ENCODE peak calls at places on chromosomes 5 and 9, in ten cellular contexts. B is CD8-positive, alpha-beta memory T cell; P is heart left ventricle; V is mesendoderm; E is GM23248; G is heart right ventricle; O is aorta; N is adrenal gland; J is astrocyte; Z is RWPE2. W is an unnamed sample. For H3K4me1, the result is how much of the 10 kb centered on the place peaks cover.

GRCh38 chr5:1292139-1292538 is 2.7 kb downstream of the TERT start:
- DNase-seq in P (no peak), B (no peak), N (no peak), J (no peak), G (no peak), O (no peak), V (no peak), Z (no peak), E (no peak), W (no peak)

GRCh38 chr5:174729075-174729680 is 4.8 kb downstream of the MSX2 start:
- DNase-seq in P (no peak), B (no peak), G (no peak), N (no peak), Z (no peak), O (no peak), E (no peak), V (peak), J (no peak), W (no peak)

GRCh38 chr9:19145881-19146280 is 18.6 kb upstream of the PLIN2 start:
- DNase-seq in J (no peak), B (no peak), V (no peak), N (no peak), G (no peak), E (no peak), Z (no peak), P (no peak), O (no peak), W (no peak)

GRCh38 chr5:58259685-58260152 is 200.2 kb downstream of the PLK2 start:
- DNase-seq in O (no peak), Z (peak), B (no peak), J (peak), V (peak), G (no peak), E (peak), N (no peak), P (no peak), W (no peak)

GRCh38 chr5:10808347-10809212 is 47.5 kb upstream of the DAP start:
- DNase-seq in O (no peak), G (no peak), E (no peak), N (no peak), B (no peak), Z (no peak), P (no peak), V (no peak), J (no peak), W (no peak)

GRCh38 chr9:14240491-14240890 is 73.5 kb downstream of the NFIB start:
- DNase-seq in B (no peak), P (no peak), O (no peak), G (no peak), E (no peak), N (no peak), Z (no peak), V (no peak), J (peak), W (no peak)

GRCh38 chr5:113294341-113295110 is 140.3 kb downstream of the TSSK1B start:
- DNase-seq in P (peak), V (peak), J (peak), E (peak), N (peak), B (peak), O (peak), Z (peak), G (peak), W (peak)

GRCh38 chr5:140312067-140312790 is 9.3 kb upstream of the PFDN1 start:
- DNase-seq in V (peak), G (no peak), B (no peak), J (peak), O (no peak), E (peak), N (peak), Z (no peak), P (peak), W (no peak)

GRCh38 chr9:131773911-131774379 is 34.1 kb upstream of the RAPGEF1 start:
- DNase-seq in Z (no peak), N (no peak), P (peak), G (no peak), B (no peak), O (peak), E (peak), V (peak), J (peak), W (peak)

GRCh38 chr9:120883608-120883996 is 6.6 kb upstream of the PHF19 start:
- DNase-seq in E (no peak), V (no peak), B (no peak), P (no peak), G (no peak), N (no peak), J (no peak), O (no peak), Z (no peak), W (no peak)

GRCh38 chr5:18281947-18282557 is 647.8 kb downstream of the TAF11L14 start:
- DNase-seq in P (no peak), Z (no peak), J (peak), O (no peak), B (no peak), V (peak), G (no peak), E (peak), N (no peak), W (no peak)

GRCh38 chr9:24793711-24794110 is 248.0 kb upstream of the IZUMO3 start:
- DNase-seq in N (no peak), O (no peak), V (no peak), G (no peak), E (no peak), B (no peak), J (no peak), P (no peak), Z (no peak), W (no peak)

GRCh38 chr9:128011071-128011817 is 30.5 kb upstream of the EEIG1 start:
- DNase-seq in J (no peak), Z (no peak), P (peak), N (peak), O (no peak), V (no peak), E (no peak), G (no peak), B (no peak), W (peak)

GRCh38 chr5:78727786-78728761 is 79.5 kb upstream of the LHFPL2 start:
- DNase-seq in O (no peak), N (no peak), Z (no peak), B (no peak), E (no peak), P (no peak), J (no peak), V (no peak), G (no peak), W (no peak)

GRCh38 chr9:13688223-13688989 is 408.9 kb upstream of the MPDZ start:
- DNase-seq in E (no peak), B (no peak), N (no peak), J (no peak), G (no peak), O (no peak), Z (no peak), V (peak), P (no peak), W (no peak)

GRCh38 chr5:43190755-43191603 is 1.0 kb upstream of the NIM1K start:
- DNase-seq in V (peak), G (no peak), E (peak), B (no peak), Z (no peak), O (no peak), N (no peak), P (no peak), J (peak), W (no peak)

GRCh38 chr9:14057347-14058077 is 256.4 kb downstream of the NFIB start:
- DNase-seq in J (no peak), V (peak), B (no peak), Z (no peak), P (no peak), N (peak), O (no peak), E (no peak), G (no peak), W (no peak)

GRCh38 chr9:127796899-127797370 is 5.7 kb upstream of the FPGS start:
- DNase-seq in E (no peak), O (no peak), J (peak), V (no peak), N (no peak), B (no peak), G (no peak), Z (no peak), P (no peak), W (no peak)

GRCh38 chr9:3541206-3541605 is 15.4 kb upstream of the RFX3 start:
- DNase-seq in E (no peak), B (no peak), N (no peak), J (no peak), O (no peak), G (no peak), P (no peak), Z (no peak), V (no peak), W (no peak)

GRCh38 chr9:113999256-114000062 is 78.6 kb downstream of the AMBP start:
- DNase-seq in P (no peak), J (peak), Z (no peak), B (no peak), E (peak), G (no peak), O (peak), V (no peak), N (peak), W (no peak)

GRCh38 chr5:66339896-66340295 is 195.8 kb downstream of the SREK1 start:
- DNase-seq in J (no peak), Z (no peak), V (no peak), P (no peak), N (no peak), O (no peak), E (peak), B (no peak), G (no peak), W (no peak)

GRCh38 chr5:56816546-56817081 is 1.3 kb downstream of the MAP3K1 start:
- DNase-seq in E (peak), J (peak), N (peak), P (peak), O (peak), G (peak), V (peak), Z (peak), B (peak), W (peak)

GRCh38 chr5:8394965-8395364 is 526.0 kb downstream of the MTRR start:
- DNase-seq in N (no peak), V (peak), P (no peak), Z (no peak), O (no peak), G (no peak), J (no peak), B (no peak), E (no peak), W (no peak)

GRCh38 chr9:111926421-111926875 is 29.8 kb downstream of the UGCG start:
- DNase-seq in O (no peak), P (peak), N (peak), J (peak), G (peak), V (no peak), B (peak), E (no peak), Z (no peak), W (no peak)

GRCh38 chr9:89495824-89496555 is 1.9 kb downstream of the SEMA4D start:
- DNase-seq in Z (no peak), P (no peak), V (no peak), G (no peak), J (no peak), E (no peak), B (no peak), O (no peak), N (no peak), W (peak)

GRCh38 chr5:76544268-76544926 is 78.8 kb downstream of the F2RL2 start:
- DNase-seq in V (peak), N (peak), J (peak), B (peak), Z (no peak), G (no peak), P (no peak), O (no peak), E (peak), W (no peak)

GRCh38 chr9:95250462-95251058 is 66.9 kb downstream of the FANCC start:
- DNase-seq in V (no peak), O (no peak), J (no peak), E (no peak), N (no peak), G (no peak), P (no peak), Z (no peak), B (no peak), W (no peak)

GRCh38 chr5:98069876-98070512 is 703.5 kb upstream of the RGMB start:
- DNase-seq in V (no peak), O (no peak), Z (no peak), N (no peak), G (no peak), E (peak), P (no peak), B (no peak), J (peak), W (no peak)

GRCh38 chr5:131270809-131271208 is 7.0 kb downstream of the CDC42SE2 start:
- DNase-seq in P (no peak), V (peak), G (no peak), B (no peak), J (peak), E (peak), O (no peak), N (no peak), Z (no peak), W (no peak)

GRCh38 chr9:136244116-136244775 is 1.4 kb downstream of the QSOX2 start:
- DNase-seq in Z (no peak), G (no peak), B (no peak), P (no peak), E (no peak), V (no peak), J (peak), O (no peak), N (no peak), W (no peak)

GRCh38 chr9:131361202-131361833 is 32.6 kb upstream of the PRRC2B start:
- DNase-seq in Z (no peak), V (no peak), G (no peak), E (no peak), J (peak), N (no peak), P (no peak), O (peak), B (no peak), W (no peak)

GRCh38 chr5:159469496-159470370 is 139.4 kb upstream of the IL12B start:
- DNase-seq in G (no peak), V (no peak), Z (no peak), O (no peak), B (no peak), N (no peak), J (no peak), P (no peak), E (peak), W (no peak)

GRCh38 chr5:128035689-128036088 is 47.9 kb upstream of the SLC12A2 start:
- DNase-seq in E (no peak), N (no peak), V (no peak), B (no peak), O (no peak), P (no peak), J (no peak), Z (no peak), G (no peak), W (no peak)

GRCh38 chr9:16622541-16622940 is 247.9 kb downstream of the BNC2 start:
- DNase-seq in Z (no peak), B (no peak), P (no peak), O (no peak), E (no peak), G (no peak), V (no peak), J (no peak), N (no peak), W (no peak)

GRCh38 chr9:122498883-122499288 is 11.7 kb upstream of the OR1J2 start:
- DNase-seq in O (no peak), N (peak), V (peak), J (peak), P (no peak), E (peak), G (no peak), B (no peak), Z (no peak), W (no peak)

GRCh38 chr5:73617510-73618279 is 8.3 kb upstream of the ARHGEF28 start:
- DNase-seq in J (peak), Z (no peak), B (no peak), O (no peak), G (no peak), V (no peak), P (no peak), E (peak), N (peak), W (no peak)

GRCh38 chr5:74042559-74043357 is 416.8 kb downstream of the ARHGEF28 start:
- DNase-seq in E (peak), P (no peak), O (no peak), V (peak), N (no peak), B (no peak), G (no peak), J (peak), Z (peak), W (no peak)

GRCh38 chr5:124663101-124663506 is 83.3 kb downstream of the ZNF608 start:
- DNase-seq in P (no peak), V (peak), E (peak), O (no peak), Z (no peak), B (no peak), N (no peak), J (no peak), G (no peak), W (no peak)
- H3K4me1 ChIP-seq in P (half or more), V (under half), E (half or more), O (under half), Z (under half), B (under half), N (under half), J (under half), G (half or more), W (under half)

GRCh38 chr9:7536310-7536939 is 263.2 kb downstream of the DMAC1 start:
- DNase-seq in O (peak), N (peak), P (peak), J (peak), Z (no peak), V (peak), G (peak), B (no peak), E (peak), W (peak)

GRCh38 chr9:7533376-7534090 is 266.0 kb downstream of the DMAC1 start:
- DNase-seq in V (no peak), N (no peak), B (no peak), G (no peak), P (no peak), E (peak), Z (no peak), O (no peak), J (no peak), W (no peak)

GRCh38 chr9:7534211-7534935 is 265.2 kb downstream of the DMAC1 start:
- DNase-seq in N (no peak), Z (no peak), E (peak), G (no peak), J (no peak), P (no peak), B (no peak), V (no peak), O (no peak), W (no peak)
- H3K4me1 ChIP-seq in N (under half), Z (under half), E (under half), G (under half), J (under half), P (under half), B (under half), V (under half), O (under half), W (under half)

GRCh38 chr5:151740336-151740942 is 18.0 kb downstream of the ATOX1 start:
- DNase-seq in P (peak), G (peak), J (peak), O (peak), V (peak), B (peak), N (peak), Z (no peak), E (peak), W (peak)

GRCh38 chr5:151740958-151741373 is 17.5 kb downstream of the ATOX1 start:
- DNase-seq in E (peak), V (no peak), O (no peak), Z (no peak), J (peak), N (no peak), B (no peak), G (no peak), P (no peak), W (no peak)

GRCh38 chr5:151738125-151738848 is 20.1 kb downstream of the ATOX1 start:
- DNase-seq in B (no peak), N (peak), V (no peak), P (no peak), G (no peak), O (no peak), J (peak), E (peak), Z (no peak), W (no peak)

GRCh38 chr5:151739939-151740335 is 18.5 kb downstream of the ATOX1 start:
- DNase-seq in N (no peak), J (peak), B (no peak), G (no peak), O (no peak), E (peak), Z (no peak), V (peak), P (no peak), W (no peak)

DNA sequence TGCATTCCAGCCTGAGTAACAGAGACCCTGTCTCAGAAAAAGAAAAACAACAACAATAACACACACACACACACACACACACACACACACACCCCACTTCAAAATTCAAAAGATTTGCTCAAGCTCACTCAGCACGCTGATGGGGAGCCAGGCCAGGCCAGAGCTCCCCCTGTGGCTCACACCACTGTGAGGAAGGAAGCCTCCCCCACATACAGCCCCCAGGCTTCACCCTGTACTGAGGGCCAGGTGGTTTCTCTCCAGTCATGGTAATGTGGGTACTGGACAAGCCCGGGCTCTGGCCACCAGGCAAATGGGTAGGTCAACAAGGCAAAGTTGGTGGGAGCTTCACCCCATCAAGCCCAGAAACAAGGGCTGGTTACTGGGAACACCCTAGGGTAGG is 19.0 kb downstream of the ATOX1 start:
- DNase-seq in O (no peak), Z (no peak), B (no peak), E (peak), V (peak), G (no peak), N (no peak), J (peak), P (no peak), W (no peak)
- H3K4me1 ChIP-seq in O (under half), Z (under half), B (under half), E (half or more), V (under half), G (under half), N (under half), J (half or more), P (under half), W (under half)

DNA sequence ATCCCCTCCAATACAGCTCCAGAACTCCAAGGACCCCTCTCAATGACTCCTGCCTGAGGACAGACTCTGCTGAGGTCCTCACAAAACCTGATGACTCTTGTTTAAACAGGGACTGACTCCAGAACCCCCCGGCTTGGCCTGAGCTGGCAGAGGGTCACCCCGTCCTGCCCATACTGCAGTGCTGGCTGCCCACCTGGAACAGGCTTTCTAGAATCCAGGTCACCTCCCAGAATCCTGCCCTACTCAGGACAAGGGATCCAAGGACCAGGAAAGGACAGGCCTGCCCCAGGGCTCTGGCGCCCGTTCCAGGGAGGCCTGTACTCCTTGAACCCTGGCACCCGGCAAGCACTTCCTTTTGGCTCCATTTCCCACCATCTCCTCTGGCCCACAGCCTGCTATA is 22.2 kb downstream of the RALGDS start:
- DNase-seq in E (no peak), B (no peak), N (no peak), O (peak), P (no peak), Z (peak), J (no peak), V (no peak), G (no peak), W (no peak)
- H3K4me1 ChIP-seq in E (under half), B (under half), N (under half), O (under half), P (under half), Z (under half), J (under half), V (under half), G (under half), W (under half)

GRCh38 chr5:177445052-177446016 is 1.3 kb upstream of the PRR7 start:
- DNase-seq in N (no peak), G (no peak), O (no peak), J (no peak), P (no peak), B (peak), Z (no peak), V (no peak), E (no peak), W (peak)
- H3K4me1 ChIP-seq in N (under half), G (under half), O (under half), J (under half), P (under half), B (under half), Z (under half), V (under half), E (under half), W (under half)

GRCh38 chr9:124202447-124202971 is 55.2 kb upstream of the NEK6 start:
- DNase-seq in N (peak), O (no peak), P (peak), V (peak), B (peak), Z (no peak), E (no peak), J (no peak), G (peak), W (peak)
- H3K4me1 ChIP-seq in N (under half), O (under half), P (under half), V (under half), B (under half), Z (under half), E (under half), J (under half), G (under half), W (under half)